ENCODE peak calls at places on chromosomes 13 and 19, in five cellular contexts. L, M, X, R and F are unnamed samples.

GRCh38 chr13:104648291-104648690 is 1582.1 kb upstream of the SLC10A2 start:
- DNase-seq in R (no peak), L (no peak), X (no peak), M (no peak), F (no peak)

GRCh38 chr19:37867831-37868230 is 38.6 kb downstream of the WDR87 start:
- DNase-seq in X (no peak), M (no peak), R (peak; percentile 82), L (no peak), F (peak; percentile 3)

GRCh38 chr19:15672580-15673175 is at the start of gene CYP4F12:
- DNase-seq in X (no peak), M (no peak), R (no peak), L (no peak), F (no peak)

GRCh38 chr13:29435125-29435911 is 160.2 kb downstream of the SLC7A1 start:
- DNase-seq in R (peak; percentile 91), L (no peak), X (no peak), M (no peak), F (no peak)

GRCh38 chr19:55406091-55406868 is 1.3 kb downstream of the UBE2S start:
- DNase-seq in L (no peak), R (no peak), M (no peak), X (no peak), F (no peak)

GRCh38 chr19:41350735-41351338 is 2.9 kb downstream of the TGFB1 start:
- DNase-seq in M (peak; percentile 32), R (peak; percentile 21), X (no peak), L (no peak), F (no peak)

GRCh38 chr19:58548859-58549663 is 5.2 kb downstream of the TRIM28 start:
- DNase-seq in L (no peak), M (no peak), X (no peak), R (no peak), F (no peak)

GRCh38 chr19:43470288-43470687 is 4.9 kb upstream of the LYPD3 start:
- DNase-seq in M (no peak), L (no peak), X (no peak), R (peak; percentile 93), F (peak; percentile 92)

GRCh38 chr13:104057851-104058250 is 991.6 kb upstream of the SLC10A2 start:
- DNase-seq in X (no peak), M (no peak), L (no peak), R (no peak), F (no peak)

GRCh38 chr13:113650275-113650674 is 7.7 kb downstream of the ATP4B start:
- DNase-seq in L (no peak), X (no peak), R (no peak), M (no peak), F (no peak)

GRCh38 chr13:50122465-50122864 is 107.2 kb downstream of the KCNRG start:
- DNase-seq in X (no peak), M (no peak), R (no peak), L (no peak), F (no peak)

DNA sequence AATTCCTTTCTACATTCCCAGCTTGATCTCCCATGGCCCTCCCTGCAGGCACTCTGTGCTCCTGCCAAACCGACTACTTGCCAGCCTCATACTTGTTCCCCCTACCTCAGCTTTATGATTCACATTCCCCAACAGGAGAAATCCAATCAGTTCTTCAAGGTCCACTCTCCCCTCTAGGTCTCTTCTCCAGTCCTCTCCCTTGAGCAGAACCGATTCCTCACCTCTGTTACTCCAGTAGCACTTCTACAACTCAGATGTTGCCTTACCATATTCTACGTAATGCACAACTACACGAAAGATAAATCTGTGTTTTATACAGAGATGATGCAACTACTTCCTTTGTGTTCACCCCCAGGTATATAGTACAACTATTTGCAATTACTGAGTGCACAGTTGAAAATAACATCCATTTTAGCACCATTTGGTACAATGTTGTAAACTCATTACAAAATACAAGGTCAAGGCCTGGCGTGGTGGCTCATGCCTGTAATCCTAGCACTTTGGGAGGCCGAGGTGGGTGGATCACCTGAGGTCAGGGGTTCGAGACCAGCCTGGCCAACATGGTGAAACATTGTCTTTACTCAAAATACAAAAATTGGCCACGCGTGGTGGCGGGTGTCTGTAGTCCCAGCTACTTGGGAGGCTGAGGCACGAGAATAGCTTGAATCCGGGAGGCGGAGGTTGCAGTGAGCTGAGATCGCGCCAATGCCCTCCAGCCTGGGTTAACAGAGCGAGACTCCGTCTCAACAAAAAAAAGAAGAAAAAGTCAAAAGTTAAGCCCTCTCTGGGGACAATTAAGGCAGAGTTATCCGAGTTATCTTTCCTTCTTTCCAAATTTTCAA is 2.9 kb upstream of the WBP4 start:
- DNase-seq in X (no peak), M (no peak), R (peak; percentile 4), L (no peak), F (no peak)
- H3K27ac ChIP-seq in X (no peak overlapping the region), M (no peak overlapping the region), R (no peak overlapping the region), L (no peak overlapping the region), F (no peak overlapping the region)

GRCh38 chr19:35249146-35249847 is 495 bp downstream of the LSR start:
- DNase-seq in R (no peak), L (no peak), X (no peak), M (peak; percentile 23), F (peak; percentile 29)
- H3K4ac ChIP-seq in R (no peak overlapping the region), L (peak overlapping the region; percentile 68), X (no peak overlapping the region), M (no peak overlapping the region), F (peak overlapping the region; percentile 78)

DNA sequence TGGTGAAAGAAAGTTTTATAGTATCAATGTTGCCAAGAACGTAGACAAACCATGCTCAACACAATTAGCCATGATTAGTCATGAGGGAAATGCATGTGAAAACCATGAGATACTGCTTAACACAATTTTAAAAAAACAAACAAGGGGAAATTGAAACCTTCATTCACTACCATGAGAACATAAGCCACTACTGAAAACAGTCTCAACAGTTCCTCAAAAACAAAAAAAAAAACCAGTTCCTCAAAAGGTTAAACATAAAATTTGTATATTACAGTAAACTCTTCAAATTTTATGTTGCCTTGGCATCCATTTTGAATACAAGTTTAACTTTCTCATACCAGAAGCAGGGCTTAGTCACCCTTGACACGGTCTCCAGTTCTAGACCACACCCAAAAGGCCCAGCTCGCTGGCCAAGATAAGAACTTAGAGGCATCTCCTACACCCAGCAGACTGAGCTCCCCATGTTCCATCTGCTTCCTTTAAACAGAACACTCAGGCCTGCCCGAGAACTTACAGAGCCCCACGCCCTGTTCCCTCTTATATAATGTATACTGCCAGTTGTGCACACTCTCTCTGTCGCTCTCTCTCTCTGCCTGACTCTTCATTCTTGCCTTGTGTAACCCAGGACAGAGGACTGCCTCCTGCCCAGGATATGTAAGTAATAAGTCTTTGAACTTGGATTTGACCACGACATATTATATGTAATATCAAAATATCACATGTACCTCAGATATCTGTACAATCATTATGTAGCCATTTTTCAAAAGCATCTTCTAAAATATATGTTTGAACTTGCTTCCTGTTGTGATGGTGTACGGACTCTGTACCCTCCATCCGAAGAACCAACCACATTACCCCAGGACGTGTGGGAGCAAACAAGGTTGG is 67.4 kb downstream of the STK24 start:
- DNase-seq in M (no peak), R (peak; percentile 92), L (no peak), X (no peak), F (peak; percentile 71)
- H3K27ac ChIP-seq in M (no peak overlapping the region), R (peak overlapping the region; percentile 82), L (no peak overlapping the region), X (no peak overlapping the region), F (no peak overlapping the region)

GRCh38 chr19:1944088-1944915 is 3.3 kb downstream of the CSNK1G2 start:
- DNase-seq in L (no peak), R (no peak), X (no peak), M (no peak), F (no peak)

GRCh38 chr19:1941146-1942077 is at the start of gene CSNK1G2:
- DNase-seq in R (no peak), L (no peak), M (no peak), X (no peak), F (no peak)

GRCh38 chr19:1942078-1942933 is 1.3 kb downstream of the CSNK1G2 start:
- DNase-seq in M (peak; percentile 90), X (peak; percentile 85), R (peak; percentile 67), L (peak; percentile 81), F (peak; percentile 59)

GRCh38 chr19:1943661-1944087 is 2.7 kb downstream of the CSNK1G2 start:
- DNase-seq in R (no peak), L (no peak), X (no peak), M (no peak), F (no peak)

GRCh38 chr19:1942934-1943555 is 2.1 kb downstream of the CSNK1G2 start:
- DNase-seq in L (no peak), M (no peak), X (no peak), R (no peak), F (no peak)
- H3K4ac ChIP-seq in L (peak overlapping the region; percentile 10), M (no peak overlapping the region), X (no peak overlapping the region), R (no peak overlapping the region), F (peak overlapping the region; percentile 98)

GRCh38 chr13:100594731-100595130 is 6.1 kb upstream of the GGACT start:
- DNase-seq in R (no peak), L (no peak), X (peak; percentile 70), M (peak; percentile 67), F (peak; percentile 7)

GRCh38 chr13:100594255-100594654 is 5.7 kb upstream of the GGACT start:
- DNase-seq in L (no peak), X (no peak), R (no peak), M (no peak), F (no peak)

GRCh38 chr13:100588350-100589177 is at the start of gene GGACT:
- DNase-seq in M (peak; percentile 83), R (peak; percentile 37), X (peak; percentile 93), L (peak; percentile 39), F (peak; percentile 74)

GRCh38 chr13:100584901-100585300 is 3.7 kb downstream of the GGACT start:
- DNase-seq in R (no peak), M (no peak), L (no peak), X (no peak), F (no peak)

DNA sequence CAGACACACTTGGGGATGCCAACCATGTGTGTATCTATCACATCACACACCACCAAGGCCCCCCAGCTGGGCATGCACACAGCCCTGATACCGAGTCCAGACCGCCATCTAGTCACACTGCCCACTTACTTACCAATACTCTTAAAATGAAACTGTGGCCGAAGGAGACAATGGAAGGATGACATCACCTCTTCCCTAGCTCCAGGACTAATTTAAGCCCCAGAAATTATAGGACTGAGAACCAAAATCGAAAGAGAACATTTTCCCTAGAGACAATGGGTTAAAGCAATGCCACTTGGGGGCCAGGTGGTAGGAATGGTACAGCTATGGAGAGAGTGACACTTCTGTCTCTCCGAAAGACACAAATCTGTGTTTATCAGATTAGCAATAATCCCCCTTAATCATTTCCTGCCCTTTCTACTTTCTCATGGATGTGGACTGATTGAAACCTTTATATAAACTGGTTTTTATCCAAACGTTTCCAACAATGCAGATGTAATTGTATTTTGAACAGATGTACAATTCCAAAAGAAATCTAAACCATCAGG is 663 bp upstream of the GGACT start:
- DNase-seq in M (no peak), X (no peak), L (no peak), R (no peak), F (no peak)
- H3K27ac ChIP-seq in M (no peak overlapping the region), X (no peak overlapping the region), L (no peak overlapping the region), R (no peak overlapping the region), F (no peak overlapping the region)